ENCODE peak calls at places on chromosomes 7 and 10, in seven cellular contexts. E is fibroblast of lung, F is left ventricle myocardium inferior, L is GM23338, I is brain microvascular endothelial cell, V is transverse colon, G is A549. D is an unnamed sample.

GRCh38 chr10:35058134-35058533 is 32.0 kb downstream of the CUL2 start:
- DNase-seq in F (no peak), V (no peak), E (peak; percentile 83), I (peak; percentile 85), G (peak; percentile 57), L (peak; percentile 20), D (no peak)

GRCh38 chr10:60043561-60043960 is 137.2 kb upstream of the CCDC6 start:
- DNase-seq in L (no peak), V (peak; percentile 48), G (no peak), E (no peak), I (no peak), F (no peak), D (no peak)

GRCh38 chr7:16135628-16136027 is 285.7 kb downstream of the CRPPA start:
- DNase-seq in L (no peak), E (no peak), G (no peak), V (no peak), F (no peak), I (no peak), D (no peak)

GRCh38 chr10:103759100-103759781 is 96.1 kb downstream of the SH3PXD2A start:
- DNase-seq in I (peak; percentile 80), G (peak; percentile 89), F (peak; percentile 60), L (no peak), V (peak; percentile 57), E (peak; percentile 86), D (peak; percentile 89)

GRCh38 chr10:45420453-45421192 is 46.6 kb downstream of the ALOX5 start:
- DNase-seq in I (no peak), F (peak; percentile 86), E (peak; percentile 85), V (peak; percentile 87), G (no peak), L (no peak), D (peak; percentile 82)

GRCh38 chr7:47991741-47992311 is 12.4 kb upstream of the HUS1 start:
- DNase-seq in F (peak; percentile 88), L (peak; percentile 91), G (peak; percentile 74), V (peak; percentile 89), E (peak; percentile 74), I (peak; percentile 63), D (peak; percentile 58)

GRCh38 chr7:18345641-18346234 is 149.8 kb upstream of the HDAC9 start:
- DNase-seq in G (peak; percentile 48), E (peak; percentile 57), V (peak; percentile 33), I (peak; percentile 40), L (peak; percentile 88), F (no peak), D (no peak)

GRCh38 chr10:68109312-68109711 is at the start of gene MYPN:
- DNase-seq in I (no peak), F (no peak), G (no peak), L (no peak), E (no peak), V (no peak), D (peak; percentile 81)

GRCh38 chr10:83871486-83872081 is 267.7 kb upstream of the GHITM start:
- DNase-seq in I (peak; percentile 59), E (peak; percentile 46), F (peak; percentile 51), G (peak; percentile 69), L (peak; percentile 88), V (peak; percentile 66), D (peak; percentile 21)

GRCh38 chr10:119652361-119652760 is 1.2 kb downstream of the BAG3 start:
- DNase-seq in E (peak; percentile 83), V (no peak), L (no peak), G (peak; percentile 68), I (no peak), F (no peak), D (peak; percentile 53)

GRCh38 chr10:90227259-90227658 is 525.9 kb downstream of the KIF20B start:
- DNase-seq in F (no peak), G (no peak), L (no peak), I (peak; percentile 89), E (peak; percentile 74), V (no peak), D (no peak)

GRCh38 chr7:26860361-26860760 is 4.0 kb downstream of the SKAP2 start:
- DNase-seq in F (no peak), E (peak; percentile 37), V (peak; percentile 25), G (peak; percentile 71), L (peak; percentile 37), I (no peak), D (no peak)

GRCh38 chr7:100720320-100720644 is at the start of gene EPO:
- DNase-seq in V (no peak), F (no peak), L (peak; percentile 33), G (no peak), E (no peak), I (no peak), D (no peak)

GRCh38 chr7:1693419-1693990 is 23.4 kb downstream of the ELFN1 start:
- DNase-seq in V (no peak), L (no peak), F (peak; percentile 12), E (no peak), G (no peak), I (no peak), D (peak; percentile 4)

GRCh38 chr10:97185326-97186058 is at the start of gene SLIT1:
- DNase-seq in I (no peak), E (no peak), V (no peak), G (peak; percentile 15), F (no peak), L (peak; percentile 74), D (no peak)

GRCh38 chr10:97182327-97182990 is 3.3 kb downstream of the SLIT1 start:
- DNase-seq in L (no peak), G (no peak), I (no peak), V (no peak), E (no peak), F (no peak), D (no peak)

GRCh38 chr10:97183314-97183713 is 2.4 kb downstream of the SLIT1 start:
- DNase-seq in I (no peak), V (no peak), F (no peak), E (no peak), L (no peak), G (no peak), D (no peak)

GRCh38 chr10:97186911-97187310 is 1.2 kb upstream of the SLIT1 start:
- DNase-seq in V (no peak), L (no peak), E (no peak), G (no peak), F (no peak), I (no peak), D (no peak)

GRCh38 chr10:97184971-97185325 is 811 bp downstream of the SLIT1 start:
- DNase-seq in E (no peak), F (no peak), L (peak; percentile 49), V (no peak), I (no peak), G (no peak), D (no peak)
- H3K4me3 ChIP-seq in E (no peak overlapping the region), F (no peak overlapping the region), L (peak overlapping the region; percentile 79), V (no peak overlapping the region), I (no peak overlapping the region), G (peak overlapping the region; percentile 54), D (no peak overlapping the region)

GRCh38 chr7:110027385-110027784 is 1063.5 kb upstream of the LRRN3 start:
- DNase-seq in F (no peak), G (no peak), V (no peak), E (no peak), L (no peak), I (no peak), D (no peak)
- TF ChIP-seq CTCF in F (no peak), G (no peak), V (no peak), E (no peak), L (no peak), I (no peak), D (no peak)

GRCh38 chr10:3137958-3138726 is 34.4 kb downstream of the PITRM1 start:
- DNase-seq in G (no peak), E (no peak), I (no peak), F (no peak), V (no peak), L (no peak), D (no peak)
- H3K27ac ChIP-seq in G (no peak overlapping the region), E (no peak overlapping the region), I (no peak overlapping the region), F (peak overlapping the region; percentile 77), V (peak overlapping the region; percentile 69), L (no peak overlapping the region), D (peak overlapping the region; percentile 94)

DNA sequence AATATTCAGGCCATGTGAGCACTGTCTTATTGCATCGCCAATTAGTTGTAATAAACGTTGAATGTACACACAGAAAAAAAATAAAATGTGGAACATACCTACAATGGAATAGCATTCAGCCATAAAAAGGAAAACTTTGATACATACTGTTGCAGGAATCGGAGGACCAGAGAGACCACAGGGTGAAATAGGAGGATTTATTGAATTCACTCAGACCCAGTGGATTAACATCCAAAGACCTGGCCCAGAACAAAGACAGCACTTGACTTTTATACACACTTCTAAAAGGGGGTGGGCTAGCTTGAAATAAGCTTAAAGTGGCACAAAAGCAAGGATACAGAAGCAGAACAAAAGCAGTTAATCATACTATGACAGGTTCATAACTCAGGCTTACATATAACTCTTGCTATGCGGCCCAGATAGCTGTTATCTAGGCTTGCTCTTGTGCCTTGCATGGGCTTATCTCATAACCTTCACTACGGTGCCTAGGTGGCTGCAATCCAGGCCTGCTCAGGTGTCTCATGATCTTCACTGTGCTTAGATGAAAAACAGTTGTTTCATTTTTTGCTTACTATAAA is 292.2 kb upstream of the TAC1 start:
- DNase-seq in I (no peak), V (no peak), L (peak; percentile 9), G (peak; percentile 24), E (no peak), F (no peak), D (no peak)
- H3K4me3 ChIP-seq in I (no peak overlapping the region), V (no peak overlapping the region), L (no peak overlapping the region), G (no peak overlapping the region), E (no peak overlapping the region), F (no peak overlapping the region), D (no peak overlapping the region)

GRCh38 chr7:158695726-158696452 is 8.7 kb downstream of the NCAPG2 start:
- DNase-seq in V (peak; percentile 74), L (peak; percentile 64), I (peak; percentile 83), E (peak; percentile 90), F (peak; percentile 38), G (peak; percentile 76), D (peak; percentile 30)
- TF ChIP-seq CTCF in V (peak; percentile 62), L (peak; percentile 67), I (peak; percentile 81), E (peak; percentile 82), F (peak; percentile 79), G (peak; percentile 65), D (peak; percentile 26)

GRCh38 chr10:127919418-127920191 is 12.7 kb downstream of the PTPRE start:
- DNase-seq in E (peak; percentile 62), G (peak; percentile 16), I (peak; percentile 75), L (peak; percentile 51), V (no peak), F (no peak), D (no peak)
- H3K27ac ChIP-seq in E (peak overlapping the region; percentile 22), G (no peak overlapping the region), I (peak overlapping the region; percentile 89), L (no peak overlapping the region), V (peak overlapping the region; percentile 24), F (peak overlapping the region; percentile 86), D (peak overlapping the region; percentile 53)

DNA sequence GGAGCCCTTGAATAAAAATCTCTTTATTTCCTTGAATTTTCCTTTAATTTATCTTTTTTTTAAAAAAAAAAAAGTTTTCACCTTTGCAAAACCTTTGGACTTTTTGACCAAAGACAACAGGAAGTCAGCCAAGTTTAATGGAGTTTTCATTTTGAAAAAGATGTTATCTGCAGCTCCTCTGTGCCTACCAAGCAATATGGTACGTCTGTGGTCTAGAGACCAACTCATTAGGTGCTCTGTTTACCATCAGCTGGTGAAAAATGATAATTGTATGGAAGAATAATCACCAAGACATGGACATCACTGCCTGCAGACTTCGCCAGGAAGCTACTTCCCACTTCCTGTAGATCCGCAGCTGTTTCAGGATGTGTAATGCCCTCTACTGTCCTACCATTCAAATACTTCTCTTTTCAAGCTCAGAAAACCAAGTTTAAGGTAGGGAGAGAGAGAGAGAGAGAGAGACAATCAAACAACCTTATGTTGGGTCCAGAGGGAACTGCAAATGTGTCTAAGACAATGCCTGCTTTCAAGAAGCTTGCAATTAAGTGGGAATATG is 18.7 kb downstream of the PLXNA4 start:
- DNase-seq in L (peak; percentile 47), V (no peak), G (peak; percentile 52), I (no peak), E (peak; percentile 41), F (no peak), D (no peak)
- H3K4me3 ChIP-seq in L (no peak overlapping the region), V (no peak overlapping the region), G (no peak overlapping the region), I (no peak overlapping the region), E (no peak overlapping the region), F (no peak overlapping the region), D (no peak overlapping the region)

GRCh38 chr7:55054252-55054651 is 35.4 kb downstream of the EGFR start:
- DNase-seq in L (no peak), F (no peak), I (no peak), V (no peak), E (no peak), G (no peak), D (no peak)
- TF ChIP-seq CTCF in L (no peak), F (no peak), I (no peak), V (no peak), E (no peak), G (no peak), D (no peak)

D was measured in gastrocnemius medialis.